ENCODE peak calls at places on chromosomes 13 and 19, in six cellular contexts. E is NCI-H1105; S is stimulated activated effector memory CD8-positive, alpha-beta T cell treated with anti-CD3 and anti-CD28 coated beads, Interleukin-12 subunit alpha, Interleukin-12 subunit beta, amount 100 ng/mL, for 72 hours; D is effector memory CD4-positive, alpha-beta T cell; H is neural crest cell; Q is SJCRH30. T is an unnamed sample.

GRCh38 chr19:51372649-51373504 is at the start of gene NKG7:
- DNase-seq in E (no peak), S (peak), D (peak), H (no peak), Q (no peak), T (no peak)

GRCh38 chr19:35295792-35296462 is 4.0 kb downstream of the MAG start:
- DNase-seq in E (no peak), S (no peak), D (no peak), H (no peak), Q (no peak), T (no peak)

GRCh38 chr13:89650226-89650625 is 1697.3 kb upstream of the MIR17HG start:
- DNase-seq in E (no peak), S (no peak), D (no peak), H (no peak), Q (no peak), T (no peak)

GRCh38 chr13:36919833-36920611 is at the start of gene SMAD9:
- DNase-seq in E (peak), S (no peak), D (no peak), H (peak), Q (peak), T (peak)

GRCh38 chr13:20559659-20560356 is 7.1 kb upstream of the IFT88 start:
- DNase-seq in E (no peak), S (no peak), D (no peak), H (no peak), Q (no peak), T (no peak)

GRCh38 chr19:23778566-23778965 is 19.9 kb upstream of the ZNF681 start:
- DNase-seq in E (no peak), S (peak), D (no peak), H (no peak), Q (no peak), T (no peak)

GRCh38 chr13:99941086-99941485 is 30.5 kb downstream of the ZIC5 start:
- DNase-seq in E (no peak), S (no peak), D (no peak), H (no peak), Q (no peak), T (no peak)

GRCh38 chr13:102561933-102562332 is 34.9 kb upstream of the TPP2 start:
- DNase-seq in E (no peak), S (no peak), D (no peak), H (no peak), Q (no peak), T (no peak)

GRCh38 chr19:3950871-3951861 is 18.3 kb downstream of the NMRK2 start:
- DNase-seq in E (no peak), S (peak), D (no peak), H (no peak), Q (peak), T (no peak)

GRCh38 chr13:40681341-40682051 is 15.1 kb upstream of the FOXO1 start:
- DNase-seq in E (no peak), S (no peak), D (no peak), H (no peak), Q (peak), T (no peak)

GRCh38 chr13:34545461-34545860 is 396.6 kb upstream of the NBEA start:
- DNase-seq in E (no peak), S (no peak), D (no peak), H (no peak), Q (no peak), T (no peak)

GRCh38 chr19:48053856-48054255 is 10.0 kb upstream of the CABP5 start:
- DNase-seq in E (no peak), S (no peak), D (no peak), H (no peak), Q (no peak), T (no peak)

GRCh38 chr19:6712692-6713670 is 7.5 kb downstream of the C3 start:
- DNase-seq in E (no peak), S (no peak), D (no peak), H (no peak), Q (no peak), T (no peak)